ENCODE peak calls at places on chromosome 4, in four cellular contexts. F is HepG2, G is K562, R is GM12878. A is an unnamed sample.

GRCh38 chr4:26912810-26913209 is 52.2 kb downstream of the STIM2 start:
- DNase-seq in R (no peak), F (no peak), G (peak), A (no peak)

GRCh38 chr4:154039435-154040061 is 250.7 kb upstream of the SFRP2 start:
- DNase-seq in R (no peak), G (no peak), F (no peak), A (no peak)

GRCh38 chr4:120049732-120050494 is 16.7 kb downstream of the MAD2L1 start:
- DNase-seq in F (peak), G (peak), R (peak), A (peak)

GRCh38 chr4:39609454-39609911 is 29.2 kb downstream of the SMIM14 start:
- DNase-seq in G (no peak), F (peak), R (peak), A (no peak)

GRCh38 chr4:106690487-106690886 is 321.9 kb upstream of the GIMD1 start:
- DNase-seq in G (no peak), F (no peak), R (no peak), A (no peak)

GRCh38 chr4:24195976-24196736 is 306.3 kb upstream of the PPARGC1A start:
- DNase-seq in R (no peak), G (no peak), F (no peak), A (no peak)

GRCh38 chr4:89152972-89153371 is 41.6 kb downstream of the TIGD2 start:
- DNase-seq in G (no peak), F (no peak), R (no peak), A (no peak)

GRCh38 chr4:74407891-74408290 is 37.0 kb upstream of the AREG start:
- DNase-seq in F (no peak), G (no peak), R (no peak), A (no peak)

GRCh38 chr4:184616633-184617471 is 32.4 kb downstream of the CASP3 start:
- DNase-seq in G (no peak), F (no peak), R (peak), A (no peak)
- TF ChIP-seq NR2C2 in G (no peak), F (no peak), R (no peak), A (no peak)

GRCh38 chr4:109302366-109303140 is at the start of gene COL25A1:
- DNase-seq in F (no peak), G (no peak), R (no peak), A (peak)

GRCh38 chr4:109296545-109296944 is 5.9 kb downstream of the COL25A1 start:
- DNase-seq in G (no peak), R (no peak), F (no peak), A (no peak)

GRCh38 chr4:109298279-109299010 is 4.0 kb downstream of the COL25A1 start:
- DNase-seq in F (no peak), G (peak), R (no peak), A (no peak)

GRCh38 chr4:109303141-109303499 is 662 bp upstream of the COL25A1 start:
- DNase-seq in G (no peak), R (no peak), F (no peak), A (no peak)

DNA sequence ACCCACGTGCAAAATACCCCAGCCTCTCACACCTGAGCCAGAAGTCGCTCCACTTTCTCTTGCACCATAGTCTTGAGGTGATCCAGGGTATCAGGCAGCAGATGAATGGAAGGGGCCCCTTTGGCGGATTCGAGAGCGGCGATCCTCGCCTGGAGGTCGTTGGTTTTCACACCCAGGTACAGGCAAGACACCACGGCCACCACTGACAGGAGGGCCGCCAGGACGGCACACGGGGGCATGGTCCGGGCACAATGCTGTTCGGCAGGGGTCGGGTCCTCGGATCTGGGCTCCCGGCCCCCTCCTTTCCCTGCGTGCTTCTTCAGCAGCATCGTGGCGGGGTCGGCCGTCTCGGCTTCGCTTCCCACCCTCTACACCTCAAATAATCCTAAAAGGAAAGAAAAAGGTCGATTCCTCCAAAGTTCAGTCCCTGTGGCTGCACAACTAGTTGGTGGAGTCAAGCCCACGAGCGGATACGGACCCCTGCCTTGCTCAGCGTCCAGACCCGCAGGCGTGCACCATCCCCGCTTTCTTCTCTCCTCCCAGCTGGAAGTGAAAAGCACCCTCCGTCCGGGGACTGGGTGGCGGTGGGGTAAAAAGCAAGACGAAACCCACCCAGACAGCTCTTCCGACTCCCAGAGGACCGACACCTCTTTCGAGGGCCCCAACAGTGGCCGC is 630 bp downstream of the COL25A1 start:
- DNase-seq in F (no peak), R (no peak), G (no peak), A (peak)
- TF ChIP-seq CBFB in F (no peak), R (no peak), G (no peak), A (no peak)

GRCh38 chr4:142846729-142847606 is 867 bp upstream of the INPP4B start:
- DNase-seq in G (peak), R (no peak), F (peak), A (peak)

GRCh38 chr4:142846105-142846728 is at the start of gene INPP4B:
- DNase-seq in F (no peak), R (no peak), G (no peak), A (peak)

GRCh38 chr4:142840516-142841123 is 5.5 kb downstream of the INPP4B start:
- DNase-seq in G (peak), F (peak), R (no peak), A (no peak)

GRCh38 chr4:142844782-142845181 is 1.3 kb downstream of the INPP4B start:
- DNase-seq in R (no peak), G (no peak), F (no peak), A (no peak)

DNA sequence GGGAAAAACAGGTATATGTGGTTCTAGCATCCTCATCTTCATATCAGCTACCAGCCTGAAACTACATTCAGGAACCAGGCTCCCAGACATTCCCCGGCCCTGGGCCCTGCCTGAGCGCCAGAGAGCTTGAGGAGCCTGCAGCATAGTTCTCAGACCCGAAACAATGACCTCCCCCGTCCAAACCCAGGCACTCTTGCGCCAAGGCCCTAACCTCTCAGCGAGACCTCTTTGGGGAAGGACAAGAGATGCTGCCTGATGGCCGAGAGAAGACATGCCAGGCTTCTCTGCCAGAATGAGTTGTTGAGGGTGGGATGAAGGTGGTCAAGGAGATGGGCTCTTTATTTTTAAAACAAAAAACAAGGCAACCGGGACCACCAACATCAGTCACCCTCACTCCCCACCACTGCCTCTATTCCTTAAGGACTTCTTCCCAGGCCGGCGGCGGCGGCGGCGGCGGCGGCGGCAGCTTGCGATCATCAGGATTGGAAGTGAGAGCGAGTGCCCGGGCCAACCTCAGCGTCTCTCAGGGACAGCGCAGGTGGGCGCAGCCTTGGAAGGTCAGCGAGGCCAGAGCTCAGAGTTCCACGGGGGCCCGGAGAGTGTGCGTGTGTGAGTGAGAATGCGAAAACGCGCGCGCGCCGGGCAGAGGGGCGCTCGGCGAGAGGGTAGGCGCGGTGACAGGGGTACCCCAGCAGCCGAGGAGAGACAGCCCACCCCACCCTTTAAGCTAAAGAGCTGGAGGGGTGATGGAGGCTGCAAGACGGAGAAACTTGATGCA is 619 bp downstream of the INPP4B start:
- DNase-seq in R (no peak), F (no peak), G (no peak), A (peak)
- TF ChIP-seq NR2C2 in R (no peak), F (no peak), G (no peak), A (no peak)

GRCh38 chr4:1332686-1333085 is 14.3 kb upstream of the UVSSA start:
- DNase-seq in R (no peak), G (no peak), F (no peak), A (no peak)
- TF ChIP-seq CBFB in R (no peak), G (no peak), F (no peak), A (no peak)

GRCh38 chr4:152266831-152267480 is 268.9 kb downstream of the FBXW7 start:
- DNase-seq in R (no peak), F (no peak), G (no peak), A (no peak)

GRCh38 chr4:152269448-152270191 is 266.3 kb downstream of the FBXW7 start:
- DNase-seq in G (no peak), R (no peak), F (peak), A (no peak)

GRCh38 chr4:152267811-152268210 is 268.1 kb downstream of the FBXW7 start:
- DNase-seq in F (no peak), R (no peak), G (no peak), A (no peak)

GRCh38 chr4:152264106-152264505 is 271.8 kb downstream of the FBXW7 start:
- DNase-seq in F (no peak), G (no peak), R (no peak), A (no peak)

GRCh38 chr4:152265149-152265621 is 270.7 kb downstream of the FBXW7 start:
- DNase-seq in G (peak), R (no peak), F (peak), A (no peak)
- TF ChIP-seq NR2C2 in G (no peak), R (no peak), F (no peak), A (no peak)

A was measured in WTC11.